ENCODE peak calls at places on chromosomes 12 and 14, in four cellular contexts. One of them, this sample, is unnamed. For H3K36me3, the result is how much of the 10 kb centered on the place peaks cover.

GRCh38 chr14:65658202-65658601 is 245.7 kb downstream of the FUT8 start:
- DNase-seq in mesendoderm: no peak
- DNase-seq in ovary: no peak
- DNase-seq in psoas muscle: no peak
- DNase-seq in this sample: no peak

GRCh38 chr12:94571556-94571955 is 78.8 kb downstream of the TMCC3 start:
- DNase-seq in mesendoderm: no peak
- DNase-seq in ovary: peak
- DNase-seq in psoas muscle: no peak
- DNase-seq in this sample: no peak

GRCh38 chr12:87136330-87136976 is 880.3 kb upstream of the MGAT4C start:
- DNase-seq in mesendoderm: peak
- DNase-seq in ovary: no peak
- DNase-seq in psoas muscle: no peak
- DNase-seq in this sample: no peak

GRCh38 chr12:70267550-70267949 is 24.3 kb downstream of the CNOT2 start:
- DNase-seq in mesendoderm: no peak
- DNase-seq in ovary: no peak
- DNase-seq in psoas muscle: no peak
- DNase-seq in this sample: no peak

GRCh38 chr14:74566174-74567125 is 45.6 kb downstream of the LTBP2 start:
- DNase-seq in mesendoderm: no peak
- DNase-seq in ovary: no peak
- DNase-seq in psoas muscle: no peak
- DNase-seq in this sample: no peak

GRCh38 chr12:103673891-103674375 is 86.9 kb downstream of the STAB2 start:
- DNase-seq in mesendoderm: no peak
- DNase-seq in ovary: no peak
- DNase-seq in psoas muscle: no peak
- DNase-seq in this sample: no peak

GRCh38 chr12:91191516-91192111 is 9.0 kb upstream of the DCN start:
- DNase-seq in mesendoderm: no peak
- DNase-seq in ovary: no peak
- DNase-seq in psoas muscle: no peak
- DNase-seq in this sample: no peak

GRCh38 chr12:94550964-94551363 is 91.3 kb upstream of the CEP83 start:
- DNase-seq in mesendoderm: no peak
- DNase-seq in ovary: no peak
- DNase-seq in psoas muscle: no peak
- DNase-seq in this sample: no peak

GRCh38 chr14:39912192-39913100 is 480.2 kb upstream of the FBXO33 start:
- DNase-seq in mesendoderm: no peak
- DNase-seq in ovary: no peak
- DNase-seq in psoas muscle: no peak
- DNase-seq in this sample: no peak

GRCh38 chr14:89041245-89041585 is 216.8 kb downstream of the TTC8 start:
- DNase-seq in mesendoderm: peak
- DNase-seq in ovary: no peak
- DNase-seq in psoas muscle: peak
- DNase-seq in this sample: no peak

GRCh38 chr12:58893421-58893986 is 26.8 kb downstream of the LRIG3 start:
- DNase-seq in mesendoderm: no peak
- DNase-seq in ovary: no peak
- DNase-seq in psoas muscle: no peak
- DNase-seq in this sample: no peak

GRCh38 chr12:93645702-93646101 is 31.5 kb upstream of the CRADD start:
- DNase-seq in mesendoderm: no peak
- DNase-seq in ovary: no peak
- DNase-seq in psoas muscle: no peak
- DNase-seq in this sample: no peak

GRCh38 chr12:120474092-120474960 is 4.8 kb upstream of the SRSF9 start:
- DNase-seq in mesendoderm: peak
- DNase-seq in ovary: no peak
- DNase-seq in psoas muscle: no peak
- DNase-seq in this sample: no peak

GRCh38 chr12:130949806-130950205 is 3.9 kb upstream of the ADGRD1 start:
- DNase-seq in mesendoderm: no peak
- DNase-seq in ovary: no peak
- DNase-seq in psoas muscle: no peak
- DNase-seq in this sample: no peak

GRCh38 chr12:7141351-7142005 is 11.3 kb downstream of the CLSTN3 start:
- DNase-seq in mesendoderm: no peak
- DNase-seq in ovary: no peak
- DNase-seq in psoas muscle: no peak
- DNase-seq in this sample: no peak

GRCh38 chr14:54676822-54677708 is 110.1 kb downstream of the SAMD4A start:
- DNase-seq in mesendoderm: peak
- DNase-seq in ovary: no peak
- DNase-seq in psoas muscle: no peak
- DNase-seq in this sample: no peak

GRCh38 chr14:81453166-81453766 is 53.1 kb upstream of the STON2 start:
- DNase-seq in mesendoderm: peak
- DNase-seq in ovary: peak
- DNase-seq in psoas muscle: peak
- DNase-seq in this sample: no peak

GRCh38 chr12:50186667-50187066 is 19.5 kb upstream of the CERS5 start:
- DNase-seq in mesendoderm: no peak
- DNase-seq in ovary: no peak
- DNase-seq in psoas muscle: no peak
- DNase-seq in this sample: no peak

GRCh38 chr12:113727651-113728061 is 238.5 kb downstream of the RBM19 start:
- DNase-seq in mesendoderm: peak
- DNase-seq in ovary: no peak
- DNase-seq in psoas muscle: no peak
- DNase-seq in this sample: no peak

GRCh38 chr14:75438486-75439080 is 10.8 kb downstream of the JDP2 start:
- DNase-seq in mesendoderm: no peak
- DNase-seq in ovary: no peak
- DNase-seq in psoas muscle: no peak
- DNase-seq in this sample: no peak

DNA sequence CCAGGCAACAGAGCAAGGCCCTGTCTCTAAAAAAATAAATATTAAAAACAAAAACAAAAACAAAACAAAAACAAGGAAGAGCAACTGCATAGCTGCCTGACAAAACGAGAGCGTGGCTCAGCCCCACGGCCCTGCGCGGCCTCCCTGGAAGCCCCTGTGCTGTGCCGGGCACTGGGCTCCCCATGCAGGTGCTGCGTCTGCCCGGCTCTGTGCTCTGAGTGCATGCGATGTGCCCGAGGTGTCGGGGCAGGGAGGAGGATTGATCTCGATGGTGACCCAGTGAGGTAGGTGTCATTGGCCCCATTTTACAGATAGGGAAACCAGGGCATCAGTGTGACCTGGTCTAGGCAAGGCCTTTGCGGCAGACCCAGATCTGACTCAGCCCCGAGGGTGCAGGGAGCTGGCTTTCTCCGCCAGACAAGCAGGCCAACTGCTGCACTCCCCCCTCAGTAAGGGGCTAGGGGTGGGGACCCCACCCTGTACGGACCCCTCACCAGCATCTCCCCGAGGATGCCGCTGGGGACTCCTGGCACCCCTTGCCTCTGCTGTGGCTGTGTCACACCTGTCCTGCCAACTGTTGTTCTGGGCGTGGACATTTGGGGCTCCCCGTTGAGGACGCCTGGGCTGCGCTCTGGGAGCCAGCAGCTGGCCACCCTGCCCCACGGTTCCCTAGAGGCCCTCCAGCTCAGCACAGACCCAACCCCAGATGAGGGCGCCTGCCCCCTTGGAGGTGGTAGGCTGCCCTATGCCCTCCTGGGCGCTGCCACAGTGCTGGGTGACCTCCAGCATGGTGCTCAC is 15.3 kb downstream of the GPR132 start:
- DNase-seq in mesendoderm: no peak
- DNase-seq in ovary: no peak
- DNase-seq in psoas muscle: no peak
- DNase-seq in this sample: no peak
- H3K36me3 ChIP-seq in mesendoderm: under half
- H3K36me3 ChIP-seq in ovary: under half
- H3K36me3 ChIP-seq in psoas muscle: under half
- H3K36me3 ChIP-seq in this sample: under half

DNA sequence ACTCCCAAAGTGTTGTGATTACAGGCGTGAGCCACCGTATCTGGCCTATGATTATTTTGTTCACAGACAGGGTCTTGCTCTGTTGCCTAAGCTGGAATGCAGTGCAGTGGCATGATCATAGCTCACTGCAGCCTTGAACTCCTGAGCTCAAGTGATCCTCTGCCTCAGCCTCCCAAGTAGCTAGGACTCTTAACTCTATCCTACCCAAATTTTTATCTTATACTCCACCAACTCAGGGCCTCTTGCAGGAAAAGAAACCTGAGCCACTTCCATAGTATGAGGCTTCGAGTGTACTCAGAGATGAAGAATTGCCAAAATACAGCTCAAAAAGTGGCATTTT is 828 bp downstream of the MMAB start:
- DNase-seq in mesendoderm: no peak
- DNase-seq in ovary: no peak
- DNase-seq in psoas muscle: no peak
- DNase-seq in this sample: no peak
- H3K36me3 ChIP-seq in mesendoderm: under half
- H3K36me3 ChIP-seq in ovary: under half
- H3K36me3 ChIP-seq in psoas muscle: half or more
- H3K36me3 ChIP-seq in this sample: under half

GRCh38 chr14:96239759-96240158 is 16.3 kb upstream of the BDKRB1 start:
- DNase-seq in mesendoderm: no peak
- DNase-seq in ovary: no peak
- DNase-seq in psoas muscle: no peak
- DNase-seq in this sample: no peak
- H3K36me3 ChIP-seq in mesendoderm: under half
- H3K36me3 ChIP-seq in ovary: under half
- H3K36me3 ChIP-seq in psoas muscle: under half
- H3K36me3 ChIP-seq in this sample: under half

GRCh38 chr14:102973706-102974280 is 51.3 kb downstream of the AMN start:
- DNase-seq in mesendoderm: no peak
- DNase-seq in ovary: no peak
- DNase-seq in psoas muscle: no peak
- DNase-seq in this sample: no peak

GRCh38 chr14:102971836-102972606 is 49.6 kb downstream of the AMN start:
- DNase-seq in mesendoderm: no peak
- DNase-seq in ovary: no peak
- DNase-seq in psoas muscle: no peak
- DNase-seq in this sample: no peak

GRCh38 chr14:102979406-102979805 is 56.9 kb downstream of the AMN start:
- DNase-seq in mesendoderm: no peak
- DNase-seq in ovary: no peak
- DNase-seq in psoas muscle: no peak
- DNase-seq in this sample: no peak

GRCh38 chr14:102977475-102977874 is 55.0 kb downstream of the AMN start:
- DNase-seq in mesendoderm: no peak
- DNase-seq in ovary: no peak
- DNase-seq in psoas muscle: no peak
- DNase-seq in this sample: no peak

GRCh38 chr14:102975662-102976061 is 53.2 kb downstream of the AMN start:
- DNase-seq in mesendoderm: no peak
- DNase-seq in ovary: no peak
- DNase-seq in psoas muscle: no peak
- DNase-seq in this sample: no peak
- H3K36me3 ChIP-seq in mesendoderm: under half
- H3K36me3 ChIP-seq in ovary: under half
- H3K36me3 ChIP-seq in psoas muscle: half or more
- H3K36me3 ChIP-seq in this sample: half or more